ENCODE peak calls at places on chromosomes 12 and 14, in seven cellular contexts. E is fibroblast of the aortic adventitia, A is fibroblast of gingiva, X is NCI-H2171 treated with DMSO at 0.1 percent for 48 hours, D is glomerular endothelial cell, R is HL-60, S is mucosa of descending colon. G is an unnamed sample.

GRCh38 chr14:77804592-77804991 is 4.7 kb downstream of the ADCK1 start:
- DNase-seq in E (peak; percentile 33), A (no peak), X (no peak), D (no peak), R (peak; percentile 9), S (peak; percentile 54), G (no peak)

GRCh38 chr12:59164991-59165718 is 244.9 kb upstream of the LRIG3 start:
- DNase-seq in E (peak; percentile 69), A (peak; percentile 53), X (peak; percentile 64), D (no peak), R (no peak), S (peak; percentile 7), G (no peak)

GRCh38 chr12:6367065-6367968 is 8.0 kb downstream of the SCNN1A start:
- DNase-seq in E (peak; percentile 52), A (no peak), X (peak; percentile 31), D (no peak), R (peak; percentile 84), S (peak; percentile 58), G (no peak)

GRCh38 chr12:116280590-116281290 is 3.2 kb upstream of the MED13L start:
- DNase-seq in E (no peak), A (no peak), X (no peak), D (no peak), R (peak; percentile 46), S (no peak), G (no peak)

GRCh38 chr14:89621009-89621421 is 204.0 kb upstream of the FOXN3 start:
- DNase-seq in E (no peak), A (no peak), X (peak; percentile 34), D (no peak), R (no peak), S (no peak), G (no peak)

GRCh38 chr14:103894034-103894722 is 34.1 kb upstream of the TDRD9 start:
- DNase-seq in E (no peak), A (no peak), X (no peak), D (no peak), R (no peak), S (no peak), G (no peak)

GRCh38 chr14:53932966-53933365 is 23.7 kb downstream of the BMP4 start:
- DNase-seq in E (no peak), A (no peak), X (no peak), D (no peak), R (no peak), S (no peak), G (no peak)

GRCh38 chr14:76280221-76280620 is 95.7 kb upstream of the ESRRB start:
- DNase-seq in E (no peak), A (no peak), X (no peak), D (no peak), R (no peak), S (no peak), G (no peak)

GRCh38 chr12:98238513-98238912 is 276.9 kb upstream of the TMPO start:
- DNase-seq in E (peak; percentile 62), A (peak; percentile 65), X (no peak), D (no peak), R (no peak), S (peak; percentile 10), G (no peak)

GRCh38 chr12:29282452-29282851 is 98.5 kb downstream of the ERGIC2 start:
- DNase-seq in E (no peak), A (no peak), X (peak; percentile 69), D (peak; percentile 34), R (no peak), S (no peak), G (peak; percentile 27)

GRCh38 chr12:57874166-57875108 is 27.9 kb upstream of the CTDSP2 start:
- DNase-seq in E (no peak), A (no peak), X (no peak), D (no peak), R (peak; percentile 50), S (no peak), G (no peak)

GRCh38 chr12:94609917-94610443 is 40.4 kb downstream of the TMCC3 start:
- DNase-seq in E (no peak), A (no peak), X (no peak), D (no peak), R (no peak), S (no peak), G (no peak)

GRCh38 chr12:48777501-48778400 is 11.1 kb downstream of the ADCY6 start:
- DNase-seq in E (no peak), A (no peak), X (no peak), D (no peak), R (no peak), S (no peak), G (no peak)

GRCh38 chr14:32230695-32231280 is 27.7 kb upstream of the RNU6-8 start:
- DNase-seq in E (peak; percentile 66), A (no peak), X (no peak), D (no peak), R (no peak), S (no peak), G (no peak)

GRCh38 chr14:68479247-68479646 is 313.6 kb downstream of the ZFP36L1 start:
- DNase-seq in E (no peak), A (no peak), X (no peak), D (no peak), R (no peak), S (no peak), G (no peak)

GRCh38 chr12:45381351-45381750 is 165.5 kb downstream of the ANO6 start:
- DNase-seq in E (no peak), A (no peak), X (no peak), D (no peak), R (no peak), S (no peak), G (no peak)

GRCh38 chr14:89650077-89650978 is 233.3 kb upstream of the FOXN3 start:
- DNase-seq in E (no peak), A (no peak), X (no peak), D (no peak), R (no peak), S (no peak), G (no peak)

GRCh38 chr14:75134644-75135043 is 7.8 kb upstream of the NEK9 start:
- DNase-seq in E (no peak), A (no peak), X (no peak), D (no peak), R (no peak), S (no peak), G (no peak)

GRCh38 chr14:79724934-79725717 is 486.2 kb downstream of the DIO2 start:
- DNase-seq in E (no peak), A (no peak), X (no peak), D (no peak), R (no peak), S (no peak), G (no peak)

GRCh38 chr12:32312049-32312670 is 87.2 kb upstream of the FGD4 start:
- DNase-seq in E (peak; percentile 84), A (peak; percentile 56), X (peak; percentile 94), D (peak; percentile 70), R (peak; percentile 7), S (peak; percentile 7), G (peak; percentile 8)

G was measured in KG1.